ENCODE peak calls at places on chromosomes 6 and 20, in seven cellular contexts. C is neuronal stem cell, R is IMR-90, E is H1, T is mesendoderm, O is H9, A is mesenchymal stem cell. U is an unnamed sample.

GRCh38 chr6:7701212-7701834 is 24.6 kb upstream of the BMP6 start:
- DNase-seq in T (no peak), R (no peak), A (no peak), O (no peak), E (no peak), C (no peak), U (no peak)

GRCh38 chr6:46011241-46012085 is 4.2 kb downstream of the CLIC5 start:
- DNase-seq in R (no peak), O (no peak), E (no peak), T (no peak), A (peak), C (no peak), U (no peak)

GRCh38 chr6:169702640-169703246 is 817 bp downstream of the C6orf120 start:
- DNase-seq in R (peak), O (no peak), E (no peak), C (no peak), A (no peak), T (no peak), U (no peak)

GRCh38 chr6:84512396-84512795 is 252.0 kb downstream of the TBX18 start:
- DNase-seq in C (no peak), T (no peak), A (no peak), O (no peak), R (no peak), E (no peak), U (peak)

GRCh38 chr6:1503811-1504210 is 105.9 kb upstream of the FOXC1 start:
- DNase-seq in A (no peak), R (no peak), O (no peak), C (no peak), E (no peak), T (no peak), U (no peak)

GRCh38 chr20:7841967-7842301 is 98.3 kb downstream of the HAO1 start:
- DNase-seq in T (peak), E (no peak), O (no peak), A (peak), C (no peak), R (peak), U (no peak)

GRCh38 chr6:109325400-109325801 is 56.9 kb downstream of the CD164 start:
- DNase-seq in R (no peak), A (no peak), E (no peak), O (no peak), C (no peak), T (no peak), U (peak)

GRCh38 chr6:8879334-8879733 is 444.0 kb upstream of the SLC35B3 start:
- DNase-seq in C (no peak), E (no peak), R (no peak), A (no peak), O (no peak), T (peak), U (no peak)

GRCh38 chr6:126764696-126765095 is 353.8 kb upstream of the RSPO3 start:
- DNase-seq in C (no peak), E (no peak), O (no peak), A (no peak), T (peak), R (no peak), U (no peak)

GRCh38 chr20:41330343-41330720 is 10.3 kb upstream of the LPIN3 start:
- DNase-seq in R (peak), A (peak), O (no peak), E (no peak), T (peak), C (no peak), U (peak)

GRCh38 chr6:147676896-147677295 is 168.4 kb downstream of the SAMD5 start:
- DNase-seq in A (no peak), O (no peak), C (no peak), R (no peak), T (no peak), E (no peak), U (no peak)

DNA sequence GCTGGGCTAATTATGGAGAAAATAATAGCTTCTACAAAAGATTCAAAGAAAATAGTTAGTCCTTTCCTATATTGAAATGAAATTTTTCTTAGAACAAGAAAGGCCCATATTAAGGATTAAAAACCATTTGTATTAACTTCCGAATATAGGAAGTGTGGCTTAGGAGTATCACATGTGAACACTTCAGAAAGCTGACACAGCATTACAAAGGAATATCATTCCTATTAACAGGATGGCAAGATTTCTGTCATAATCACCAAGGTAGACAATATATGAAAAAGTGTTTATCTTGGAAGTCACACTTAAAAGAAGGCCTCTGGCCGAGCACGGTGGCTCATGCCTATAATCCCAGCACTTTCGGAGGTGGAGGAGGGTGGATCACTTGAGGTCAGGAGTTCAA is 5.4 kb upstream of the LATS1 start:
- DNase-seq in E (no peak), T (no peak), O (no peak), A (no peak), C (no peak), R (no peak), U (no peak)
- H2BK120ac ChIP-seq in E (no peak), T (no peak), O (no peak), A (no peak), C (no peak), R (no peak), U (no peak)

GRCh38 chr6:72271531-72271930 is 350.3 kb upstream of the KCNQ5 start:
- DNase-seq in O (no peak), C (no peak), E (no peak), A (no peak), R (no peak), T (no peak), U (no peak)
- H2BK120ac ChIP-seq in O (no peak), C (no peak), E (no peak), A (no peak), R (no peak), T (no peak), U (no peak)

GRCh38 chr6:23483896-23484295 is 642.1 kb upstream of the NRSN1 start:
- DNase-seq in E (no peak), C (no peak), R (no peak), T (no peak), A (no peak), O (no peak), U (no peak)

GRCh38 chr6:23477576-23477975 is 648.4 kb upstream of the NRSN1 start:
- DNase-seq in A (no peak), O (no peak), C (no peak), T (no peak), R (peak), E (no peak), U (no peak)

DNA sequence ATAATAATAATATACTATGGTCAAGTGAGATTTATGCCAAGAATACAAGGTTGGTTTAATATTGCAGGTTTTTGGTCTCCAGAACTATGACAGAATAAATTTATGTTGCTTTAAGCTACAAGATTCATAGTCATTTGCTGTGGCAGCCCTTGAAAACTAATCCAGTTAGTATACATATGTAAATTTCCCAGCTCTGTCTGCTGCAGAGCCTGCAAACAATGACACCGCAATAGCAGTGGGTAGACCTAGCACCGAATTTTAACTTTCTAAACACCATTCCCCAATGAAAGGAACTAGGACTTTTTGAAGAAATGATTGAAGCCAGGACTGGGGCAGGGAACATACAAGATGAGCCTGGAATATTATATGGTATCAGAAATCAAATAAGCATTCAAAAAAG is 647.7 kb upstream of the NRSN1 start:
- DNase-seq in E (no peak), R (no peak), C (no peak), O (no peak), A (no peak), T (peak), U (no peak)
- H2BK120ac ChIP-seq in E (no peak), R (no peak), C (no peak), O (no peak), A (no peak), T (no peak), U (no peak)

GRCh38 chr6:82995066-82995465 is 70.6 kb downstream of the UBE3D start:
- DNase-seq in E (no peak), C (no peak), T (no peak), O (no peak), R (no peak), A (no peak), U (no peak)

GRCh38 chr6:82996156-82996555 is 69.5 kb downstream of the UBE3D start:
- DNase-seq in O (no peak), C (no peak), A (no peak), E (no peak), R (no peak), T (no peak), U (no peak)
- H2BK120ac ChIP-seq in O (no peak), C (no peak), A (no peak), E (no peak), R (no peak), T (no peak), U (no peak)